ENCODE peak calls at places on chromosomes 5 and 9, in ten cellular contexts. W, X, D, I, K, R, V, Z, N and H are unnamed samples.

GRCh38 chr5:130580264-130580663 is 584.8 kb downstream of the HINT1 start:
- DNase-seq in R (no peak), W (no peak), V (no peak), K (no peak), N (no peak), Z (no peak), D (no peak), X (no peak), I (no peak), H (no peak)

GRCh38 chr9:99633260-99633659 is 188.4 kb upstream of the NR4A3 start:
- DNase-seq in D (no peak), V (no peak), N (no peak), W (no peak), K (no peak), X (no peak), R (no peak), I (no peak), Z (no peak), H (no peak)

GRCh38 chr9:68951879-68952659 is 61.8 kb downstream of the PRKACG start:
- DNase-seq in I (no peak), X (no peak), N (no peak), V (no peak), Z (no peak), W (no peak), D (no peak), R (no peak), K (no peak), H (no peak)

GRCh38 chr9:3511537-3511936 is 14.3 kb downstream of the RFX3 start:
- DNase-seq in I (no peak), W (peak; percentile 69), D (no peak), V (no peak), N (no peak), R (no peak), Z (no peak), K (no peak), X (no peak), H (no peak)

GRCh38 chr5:177334155-177334551 is 17.3 kb downstream of the LMAN2 start:
- DNase-seq in R (no peak), K (no peak), W (no peak), V (no peak), X (no peak), N (peak; percentile 5), Z (no peak), D (peak; percentile 39), I (no peak), H (no peak)

GRCh38 chr9:3962467-3962866 is 337.4 kb downstream of the GLIS3 start:
- DNase-seq in X (no peak), D (no peak), W (peak; percentile 82), N (peak; percentile 40), R (no peak), K (no peak), I (no peak), V (no peak), Z (peak; percentile 55), H (peak; percentile 61)

GRCh38 chr9:108058137-108058779 is 568.7 kb upstream of the KLF4 start:
- DNase-seq in K (no peak), W (peak; percentile 47), R (no peak), I (no peak), Z (no peak), V (no peak), X (no peak), N (no peak), D (no peak), H (no peak)

GRCh38 chr9:73219985-73220626 is 68.4 kb downstream of the ANXA1 start:
- DNase-seq in W (peak; percentile 36), Z (peak; percentile 98), I (no peak), R (no peak), X (peak; percentile 32), K (no peak), V (no peak), N (peak; percentile 81), D (no peak), H (peak; percentile 32)

GRCh38 chr9:83628540-83628939 is 5.6 kb downstream of the IDNK start:
- DNase-seq in V (no peak), K (no peak), D (no peak), W (no peak), X (no peak), R (no peak), N (no peak), Z (peak; percentile 10), I (no peak), H (no peak)

GRCh38 chr9:111276723-111277122 is 53.3 kb downstream of the OR2K2 start:
- DNase-seq in K (no peak), D (no peak), N (no peak), R (no peak), Z (no peak), W (no peak), I (no peak), X (no peak), V (no peak), H (no peak)

GRCh38 chr9:1051286-1052118 is 1.3 kb downstream of the DMRT2 start:
- DNase-seq in V (no peak), K (no peak), D (peak; percentile 67), I (no peak), R (peak; percentile 74), Z (peak; percentile 18), N (no peak), W (peak; percentile 65), X (no peak), H (peak; percentile 16)
- H3K4me3 ChIP-seq in V (no peak overlapping the region), K (peak overlapping the region; percentile 44), D (no peak overlapping the region), I (peak overlapping the region; percentile 17), R (peak overlapping the region; percentile 37), Z (no peak overlapping the region), N (peak overlapping the region; percentile 25), W (peak overlapping the region; percentile 55), X (peak overlapping the region; percentile 19), H (peak overlapping the region; percentile 43)

GRCh38 chr9:74309654-74310053 is 187.5 kb upstream of the RORB start:
- DNase-seq in D (no peak), K (no peak), W (no peak), I (no peak), Z (no peak), N (no peak), R (no peak), V (no peak), X (no peak), H (no peak)
- TF ChIP-seq CTCF in D (no peak), K (no peak), W (no peak), I (no peak), Z (no peak), N (no peak), R (no peak), V (no peak), X (no peak), H (no peak)

GRCh38 chr5:1547236-1547635 is 23.5 kb upstream of the LPCAT1 start:
- DNase-seq in V (no peak), I (no peak), K (no peak), R (peak; percentile 64), W (no peak), X (no peak), N (no peak), D (no peak), Z (no peak), H (no peak)

GRCh38 chr5:1550287-1551076 is 26.7 kb upstream of the LPCAT1 start:
- DNase-seq in D (no peak), N (no peak), I (no peak), R (peak; percentile 36), K (no peak), V (no peak), X (no peak), Z (no peak), W (no peak), H (no peak)

GRCh38 chr5:1549631-1550030 is 25.9 kb upstream of the LPCAT1 start:
- DNase-seq in W (no peak), K (no peak), N (no peak), V (no peak), X (peak; percentile 8), R (peak; percentile 68), I (no peak), D (no peak), Z (no peak), H (no peak)

GRCh38 chr5:1547655-1548054 is 23.9 kb upstream of the LPCAT1 start:
- DNase-seq in Z (no peak), I (no peak), D (no peak), K (no peak), R (no peak), N (no peak), W (no peak), V (peak; percentile 0), X (no peak), H (no peak)

DNA sequence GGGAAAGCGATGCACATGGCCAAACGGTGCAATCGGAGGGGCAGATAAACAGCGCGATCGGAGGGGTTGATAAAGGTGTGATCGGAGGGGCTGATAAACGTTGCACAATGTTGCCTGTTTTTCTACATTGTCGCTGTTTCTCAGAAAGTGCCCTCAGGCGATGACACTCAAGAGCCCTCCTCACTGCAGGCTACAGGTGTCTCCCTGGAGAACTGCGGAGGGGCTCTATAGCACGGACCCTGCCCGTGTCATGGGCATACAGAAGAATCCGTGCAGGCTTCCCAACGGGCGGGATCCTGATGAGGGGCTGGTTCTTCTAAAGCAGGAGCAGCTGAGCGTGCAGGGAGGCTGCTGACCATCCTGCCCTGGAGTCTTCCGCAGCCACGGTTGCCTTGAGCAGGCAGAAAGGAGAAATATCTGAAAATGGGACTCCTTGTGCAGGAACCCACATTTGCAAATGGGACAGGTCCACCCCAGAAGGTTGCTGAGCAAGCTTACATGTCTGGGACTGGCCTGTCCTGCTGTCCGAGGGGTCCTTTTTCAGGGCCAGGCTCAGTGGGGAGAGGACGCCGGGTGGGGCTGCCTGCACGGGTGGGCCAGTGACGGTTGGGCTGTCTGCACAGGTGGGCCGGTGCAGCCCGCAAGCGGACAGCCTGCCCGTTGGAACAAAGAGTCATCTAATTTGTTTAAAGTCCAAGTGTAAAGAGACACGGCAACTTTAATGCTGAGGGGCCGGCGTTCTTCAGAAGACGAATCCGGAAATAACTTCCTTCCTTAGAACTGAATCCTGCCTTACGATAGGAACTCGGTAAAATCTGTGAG is 25.2 kb upstream of the LPCAT1 start:
- DNase-seq in N (no peak), W (no peak), X (peak; percentile 10), V (peak; percentile 21), D (no peak), R (peak; percentile 38), Z (no peak), I (no peak), K (no peak), H (no peak)
- H3K4me3 ChIP-seq in N (no peak overlapping the region), W (no peak overlapping the region), X (no peak overlapping the region), V (no peak overlapping the region), D (no peak overlapping the region), R (no peak overlapping the region), Z (no peak overlapping the region), I (no peak overlapping the region), K (no peak overlapping the region), H (no peak overlapping the region)

DNA sequence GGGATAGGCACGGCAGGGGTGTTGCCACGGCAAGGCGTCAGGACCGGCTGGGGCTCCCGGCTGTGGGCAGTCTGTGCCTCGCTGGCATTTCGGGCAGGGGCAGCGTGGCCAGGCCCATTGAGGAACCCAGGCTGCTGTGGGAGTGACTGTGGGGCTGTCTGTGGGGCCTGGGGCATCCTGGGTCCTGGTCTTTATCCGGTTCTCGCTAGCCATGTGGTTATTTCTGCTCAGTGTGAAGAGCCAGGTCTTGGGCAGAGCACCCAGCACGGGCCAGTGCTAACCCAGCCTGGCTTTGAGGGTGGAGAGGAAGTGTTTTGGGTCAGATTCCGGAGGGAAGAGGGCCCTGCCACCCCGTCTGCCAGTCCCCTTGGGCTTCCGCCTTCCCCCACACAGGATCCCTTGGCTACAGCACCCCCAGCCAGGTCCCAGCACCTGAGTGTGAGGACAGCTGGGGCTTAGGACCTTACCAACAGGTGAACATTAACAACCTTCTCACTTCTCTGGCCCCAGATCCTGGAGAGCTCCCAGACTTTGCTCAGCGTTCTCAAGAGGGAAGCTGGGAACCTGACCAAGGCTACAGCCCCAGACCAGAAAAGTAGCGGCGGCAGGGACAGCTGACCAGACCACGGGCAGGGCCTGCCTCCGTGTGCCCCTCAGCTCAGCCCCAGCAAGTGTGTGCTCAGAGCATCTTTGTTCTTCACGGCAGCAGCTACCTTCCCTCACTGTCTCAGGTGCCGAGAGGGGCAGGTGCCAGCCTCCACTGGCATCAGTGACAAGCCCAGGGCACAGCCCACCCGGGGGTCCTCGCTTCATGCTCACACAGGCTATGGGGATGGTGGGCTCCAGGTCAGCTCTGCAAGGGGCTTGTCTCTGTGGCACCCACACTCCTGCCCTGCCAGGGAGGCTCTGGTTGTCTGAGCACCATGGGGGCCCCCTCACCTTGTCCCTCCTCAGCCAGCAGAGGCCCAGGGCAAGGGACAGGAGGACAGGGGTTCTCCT is 1.1 kb downstream of the SSNA1 start:
- DNase-seq in W (no peak), N (no peak), D (no peak), I (no peak), V (no peak), R (peak; percentile 97), Z (no peak), X (no peak), K (no peak), H (no peak)
- TF ChIP-seq CTCF in W (no peak), N (no peak), D (no peak), I (no peak), V (peak; percentile 1), R (no peak), Z (no peak), X (no peak), K (no peak), H (no peak)